ENCODE peak calls at places on chromosomes 13 and 19, in five cellular contexts. C is GM12891, V is GM12878, E is H1, T is K562. B is an unnamed sample.

GRCh38 chr13:114339779-114340534 is 25.7 kb downstream of the CHAMP1 start:
- DNase-seq in E (no peak), V (no peak), C (no peak), T (no peak), B (no peak)

GRCh38 chr13:26601669-26602068 is 44.2 kb downstream of the WASF3 start:
- DNase-seq in E (no peak), C (no peak), V (peak), T (no peak), B (no peak)

GRCh38 chr19:40216777-40217026 is 1.5 kb downstream of the TTC9B start:
- DNase-seq in E (no peak), C (no peak), T (no peak), V (no peak), B (no peak)

GRCh38 chr13:24274452-24274971 is 34.9 kb upstream of the C1QTNF9 start:
- DNase-seq in E (no peak), V (peak), T (no peak), C (peak), B (peak)

GRCh38 chr19:10006335-10006708 is 4.0 kb downstream of the COL5A3 start:
- DNase-seq in V (no peak), E (no peak), T (no peak), C (no peak), B (no peak)

GRCh38 chr13:59867867-59868266 is 295.9 kb downstream of the DIAPH3 start:
- DNase-seq in E (no peak), V (no peak), T (no peak), C (no peak), B (no peak)

GRCh38 chr13:46507978-46508377 is 45.0 kb upstream of the LRCH1 start:
- DNase-seq in V (no peak), T (no peak), E (no peak), C (no peak), B (no peak)

GRCh38 chr13:33744589-33745369 is 73.2 kb upstream of the RFC3 start:
- DNase-seq in C (no peak), T (no peak), E (no peak), V (no peak), B (no peak)

GRCh38 chr19:1068111-1069001 is 1.4 kb downstream of the ARHGAP45 start:
- DNase-seq in V (no peak), C (no peak), T (no peak), E (peak), B (no peak)

GRCh38 chr13:74710006-74710405 is 575.8 kb upstream of the KLF12 start:
- DNase-seq in E (no peak), T (no peak), V (no peak), C (no peak), B (no peak)

GRCh38 chr19:56971230-56971629 is 130.7 kb upstream of the PEG3 start:
- DNase-seq in V (no peak), C (no peak), E (no peak), T (no peak), B (no peak)

GRCh38 chr13:55553736-55554135 is 1587.0 kb upstream of the PRR20A start:
- DNase-seq in C (no peak), T (no peak), V (no peak), E (no peak), B (no peak)

GRCh38 chr13:81409284-81409683 is 1068.4 kb upstream of the SPRY2 start:
- DNase-seq in E (no peak), T (no peak), C (no peak), V (no peak), B (no peak)

GRCh38 chr13:50521750-50522149 is 321.7 kb downstream of the DLEU7 start:
- DNase-seq in C (no peak), E (no peak), V (no peak), T (no peak), B (no peak)

GRCh38 chr19:56840452-56841193 is at the start of the genes PEG3 and ZIM2:
- DNase-seq in C (no peak), T (no peak), V (no peak), E (no peak), B (no peak)

GRCh38 chr19:2003901-2004300 is 11.6 kb downstream of the BTBD2 start:
- DNase-seq in V (no peak), C (no peak), E (no peak), T (no peak), B (no peak)

GRCh38 chr13:90696656-90697055 is 650.8 kb upstream of the MIR17HG start:
- DNase-seq in C (no peak), V (no peak), T (no peak), E (no peak), B (no peak)

GRCh38 chr13:106416645-106417044 is 118.8 kb downstream of the EFNB2 start:
- DNase-seq in V (no peak), C (no peak), E (no peak), T (peak), B (no peak)

GRCh38 chr19:37594982-37595382 is 306 bp downstream of the ZNF540 start:
- DNase-seq in C (peak), T (peak), V (peak), E (no peak), B (no peak)

GRCh38 chr13:114132419-114133121 is at the start of gene RASA3:
- DNase-seq in E (peak), T (peak), V (no peak), C (peak), B (peak)

GRCh38 chr19:46828484-46828883 is 22.2 kb downstream of the AP2S1 start:
- DNase-seq in T (no peak), E (no peak), C (no peak), V (no peak), B (no peak)

GRCh38 chr13:26599885-26600284 is 42.4 kb downstream of the WASF3 start:
- DNase-seq in C (no peak), V (no peak), T (no peak), E (no peak), B (no peak)

DNA sequence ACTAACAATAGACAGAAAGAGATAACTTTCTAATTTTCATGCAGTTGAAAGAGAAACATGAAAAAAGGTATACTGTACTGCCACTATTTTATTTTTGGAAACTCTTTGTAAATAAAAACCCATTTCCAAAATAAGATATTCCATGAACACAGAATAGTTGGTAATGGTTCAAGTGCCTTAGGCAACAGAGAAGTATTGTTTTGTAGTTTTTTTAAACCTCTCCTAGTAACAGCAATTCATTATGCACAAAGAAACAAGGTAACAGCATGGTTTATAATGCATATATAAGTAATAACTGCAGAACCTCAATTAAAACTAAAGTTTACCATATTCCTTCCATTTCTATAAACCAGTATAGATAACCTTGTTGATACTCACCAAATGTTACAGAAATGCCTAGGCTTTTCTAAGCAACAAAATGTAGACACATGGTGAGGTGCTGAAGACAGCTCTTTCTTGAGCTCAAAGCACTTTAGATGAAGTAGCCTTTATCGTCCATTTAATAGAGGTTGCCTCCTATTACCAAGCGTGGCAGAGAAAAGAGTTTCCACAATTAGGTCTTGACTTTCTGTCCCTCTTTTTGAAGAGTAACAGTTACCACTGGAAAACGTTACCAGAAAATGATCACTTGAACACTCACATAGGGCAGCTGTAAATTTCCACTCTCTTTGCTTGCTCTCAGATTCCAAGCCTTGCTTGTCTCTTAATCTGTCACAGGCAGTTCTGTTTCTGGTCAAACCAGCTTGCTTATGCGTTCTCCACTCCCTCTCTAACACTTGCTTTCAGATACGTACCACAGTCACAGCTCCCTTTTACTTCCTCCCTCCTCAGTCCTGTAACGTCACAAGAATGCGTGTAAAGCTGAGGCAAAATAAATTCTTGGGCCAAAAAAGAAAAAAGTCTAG is 42.9 kb downstream of the CAB39L start:
- DNase-seq in T (no peak), V (no peak), E (no peak), C (no peak), B (no peak)
- TF ChIP-seq POLR2AphosphoS5 in T (no peak), V (no peak), E (no peak), C (no peak), B (no peak)

GRCh38 chr19:20162821-20163220 is 4.2 kb upstream of the ZNF486 start:
- DNase-seq in V (no peak), E (no peak), C (no peak), T (no peak), B (no peak)

GRCh38 chr19:20171285-20171684 is 4.3 kb downstream of the ZNF486 start:
- DNase-seq in C (no peak), V (no peak), T (no peak), E (no peak), B (no peak)

GRCh38 chr19:20164456-20164855 is 2.6 kb upstream of the ZNF486 start:
- DNase-seq in V (no peak), C (no peak), T (no peak), E (no peak), B (no peak)

GRCh38 chr19:20165971-20166592 is 932 bp upstream of the ZNF486 start:
- DNase-seq in V (no peak), C (no peak), E (no peak), T (no peak), B (no peak)

DNA sequence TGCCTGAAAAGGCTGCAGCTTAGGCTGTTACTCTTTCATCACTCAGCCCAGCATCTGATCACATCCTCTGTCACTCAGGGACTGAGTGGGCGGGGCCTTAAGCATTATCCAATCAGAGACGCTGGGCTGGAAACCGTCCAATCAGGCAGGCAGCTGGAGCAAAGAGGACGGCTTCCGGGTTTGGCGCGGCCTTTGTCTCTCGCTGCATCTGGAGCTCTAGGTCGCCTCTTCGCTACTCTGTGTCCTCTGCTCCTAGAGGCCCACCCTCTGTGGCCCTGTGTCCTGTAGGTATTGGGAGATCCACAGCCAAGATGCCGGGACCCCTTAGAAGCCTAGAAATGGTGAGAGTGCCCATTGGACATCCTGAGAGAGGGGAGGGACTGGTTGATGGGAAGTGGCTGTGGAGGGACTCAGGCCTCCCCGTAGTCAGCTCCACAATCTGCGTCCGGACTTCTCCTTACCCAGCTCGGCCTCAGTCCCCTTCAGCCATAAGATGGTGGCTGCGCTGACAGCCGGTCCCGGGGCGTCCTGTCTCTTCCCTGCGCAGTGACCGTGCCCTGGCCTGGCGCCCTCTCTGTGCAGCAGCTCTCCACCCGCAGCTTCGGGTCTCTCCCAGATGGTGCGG is at the start of gene ZNF486:
- DNase-seq in E (peak), V (no peak), T (peak), C (peak), B (no peak)
- TF ChIP-seq POLR2A in E (peak), V (peak), T (no peak), C (peak), B (no peak)

GRCh38 chr19:54415208-54415900 is at the start of gene TTYH1:
- DNase-seq in T (peak), E (peak), C (peak), V (no peak), B (no peak)
- TF ChIP-seq TAF1 in T (no peak), E (no peak), C (no peak), V (no peak), B (no peak)

DNA sequence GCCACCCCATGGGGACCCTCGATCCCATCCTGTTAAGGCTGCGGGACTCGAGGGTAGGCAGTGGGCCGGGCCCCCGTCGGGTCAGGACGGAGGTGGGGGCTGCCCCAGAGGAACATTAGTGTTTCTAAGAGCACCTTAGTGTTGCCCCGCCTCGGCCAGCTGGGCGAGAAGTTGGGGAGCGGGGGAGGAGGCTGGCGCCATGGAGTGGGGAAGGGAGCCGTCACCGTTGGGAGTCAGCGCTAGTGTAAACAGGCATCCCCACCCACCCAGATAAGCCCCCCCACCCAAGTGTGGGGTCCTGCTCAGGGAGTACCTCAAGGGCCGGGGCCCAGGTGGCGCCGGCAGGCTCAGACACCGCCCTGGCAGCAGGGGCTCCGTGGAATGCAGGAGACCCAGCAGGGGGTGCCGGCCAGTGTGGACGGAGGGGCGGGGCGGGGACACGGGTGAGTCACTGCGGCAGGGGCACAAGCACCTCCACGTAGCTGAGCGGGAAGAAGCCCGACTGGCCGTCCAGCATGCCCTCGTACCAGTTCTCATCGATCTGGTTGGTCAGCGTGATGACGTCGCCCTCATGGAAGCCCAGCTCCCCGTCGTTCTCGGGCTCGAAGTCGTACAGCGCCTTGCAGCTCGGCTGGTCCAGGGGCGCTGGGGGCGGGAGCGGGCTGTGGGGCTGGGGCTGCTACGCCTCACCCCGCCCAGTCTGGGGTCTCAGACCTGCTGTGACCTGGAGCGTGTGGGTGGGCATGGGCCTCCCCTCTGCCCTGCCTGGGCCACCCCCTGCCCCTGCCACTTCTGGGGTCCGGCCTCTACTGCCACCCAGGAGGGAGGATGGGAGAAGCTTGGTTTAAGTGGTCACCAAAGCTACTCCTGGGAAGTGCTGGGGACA is 18.0 kb downstream of the MPND start:
- DNase-seq in T (peak), E (no peak), V (no peak), C (no peak), B (no peak)
- TF ChIP-seq POLR2AphosphoS5 in T (no peak), E (peak), V (no peak), C (no peak), B (no peak)

GRCh38 chr13:65926750-65927171 is 1303.4 kb downstream of the PCDH9 start:
- DNase-seq in T (no peak), E (peak), C (no peak), V (no peak), B (no peak)

GRCh38 chr13:65932013-65932412 is 1298.1 kb downstream of the PCDH9 start:
- DNase-seq in E (no peak), T (no peak), V (no peak), C (no peak), B (no peak)

GRCh38 chr13:65932587-65933239 is 1297.4 kb downstream of the PCDH9 start:
- DNase-seq in T (no peak), C (no peak), E (no peak), V (no peak), B (no peak)

DNA sequence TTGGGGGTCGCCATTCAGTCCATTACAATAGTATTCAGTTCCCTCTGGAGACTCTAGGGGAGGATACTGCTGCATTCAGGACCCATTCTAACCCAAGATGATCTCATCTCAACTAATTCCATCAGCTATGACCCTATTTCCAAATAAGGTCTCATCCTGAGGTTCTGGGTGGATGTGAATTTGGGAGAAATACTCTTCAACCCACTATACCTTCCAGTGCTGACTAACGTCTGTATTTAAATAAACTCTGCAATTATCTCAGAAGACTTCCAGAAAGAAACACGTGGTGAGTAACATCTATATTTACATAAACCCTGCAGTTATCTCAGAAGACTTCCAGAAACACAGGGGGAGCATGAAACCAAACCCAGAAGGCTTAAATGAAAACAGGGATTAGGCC is 1300.7 kb downstream of the PCDH9 start:
- DNase-seq in C (no peak), V (no peak), E (no peak), T (no peak), B (no peak)
- TF ChIP-seq POLR2A in C (no peak), V (no peak), E (no peak), T (no peak), B (no peak)

GRCh38 chr19:12834976-12835757 is 788 bp upstream of the RTBDN start:
- DNase-seq in E (peak), V (no peak), C (no peak), T (peak), B (no peak)
- TF ChIP-seq TAF1 in E (no peak), V (no peak), C (no peak), T (no peak), B (no peak)

GRCh38 chr13:28531956-28532225 is 37.0 kb upstream of the FLT1 start:
- DNase-seq in V (no peak), C (no peak), T (no peak), E (no peak), B (no peak)

GRCh38 chr13:28529836-28530235 is 34.9 kb upstream of the FLT1 start:
- DNase-seq in V (no peak), E (no peak), T (no peak), C (no peak), B (no peak)

GRCh38 chr13:28530729-28531194 is 35.8 kb upstream of the FLT1 start:
- DNase-seq in E (no peak), T (no peak), C (no peak), V (no peak), B (no peak)

GRCh38 chr13:28532226-28533048 is 37.5 kb upstream of the FLT1 start:
- DNase-seq in E (peak), V (no peak), T (peak), C (peak), B (no peak)

GRCh38 chr13:28531195-28531955 is 36.4 kb upstream of the FLT1 start:
- DNase-seq in T (no peak), V (no peak), C (no peak), E (peak), B (no peak)
- TF ChIP-seq POLR2AphosphoS5 in T (no peak), V (no peak), C (no peak), E (no peak), B (no peak)

GRCh38 chr13:98482476-98483444 is 94.1 kb downstream of the STK24 start:
- DNase-seq in V (no peak), T (no peak), C (no peak), E (no peak), B (no peak)
- TF ChIP-seq POLR2A in V (no peak), T (no peak), C (no peak), E (no peak), B (no peak)

DNA sequence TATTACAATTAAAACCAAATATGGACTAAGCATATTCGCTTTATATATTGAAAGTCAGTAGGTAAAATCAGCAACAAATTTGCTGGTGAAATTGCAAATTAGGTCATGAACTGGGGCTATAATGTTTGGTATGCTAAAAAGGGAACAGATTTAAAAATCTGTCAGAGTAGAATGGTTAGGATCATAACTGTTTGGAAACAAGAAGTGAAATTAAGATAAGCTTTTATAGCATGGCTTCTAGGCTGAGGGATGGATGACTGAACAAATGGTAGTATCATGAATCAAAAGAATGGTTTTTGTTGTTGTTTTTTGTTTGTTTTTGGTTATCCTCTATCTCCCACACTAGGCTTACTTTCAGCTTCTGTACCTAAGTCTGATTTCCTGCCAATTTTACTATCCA is 1090.4 kb downstream of the PCDH9 start:
- DNase-seq in E (no peak), T (no peak), V (no peak), C (no peak), B (no peak)
- TF ChIP-seq TAF1 in E (no peak), T (no peak), V (no peak), C (no peak), B (no peak)

GRCh38 chr19:6059396-6059947 is 50.8 kb downstream of the RFX2 start:
- DNase-seq in V (no peak), T (no peak), C (no peak), E (no peak), B (no peak)
- TF ChIP-seq POLR2AphosphoS5 in V (no peak), T (no peak), C (no peak), E (no peak), B (no peak)